ENCODE peak calls at places on chromosomes 6 and 20, in four cellular contexts. A is Kasumi-1, T is HEK293T, W is AG08396. Y is an unnamed sample.

GRCh38 chr6:52420668-52421358 is 671 bp downstream of the EFHC1 start:
- DNase-seq in A (no peak), T (peak), W (no peak), Y (peak)

GRCh38 chr20:49247792-49248191 is 28.6 kb downstream of the DDX27 start:
- DNase-seq in A (peak), T (no peak), W (no peak), Y (no peak)

GRCh38 chr6:13953061-13953705 is 28.4 kb downstream of the RNF182 start:
- DNase-seq in A (no peak), T (no peak), W (no peak), Y (peak)

GRCh38 chr6:107318100-107318736 is 141.1 kb downstream of the PDSS2 start:
- DNase-seq in A (peak), T (peak), W (peak), Y (no peak)

GRCh38 chr6:70668499-70668812 is 773 bp downstream of the SMAP1 start:
- DNase-seq in A (peak), T (peak), W (no peak), Y (no peak)

GRCh38 chr6:24484657-24485318 is 4.6 kb downstream of the GPLD1 start:
- DNase-seq in A (no peak), T (no peak), W (no peak), Y (no peak)

GRCh38 chr20:64079273-64080012 is at the start of gene RGS19:
- DNase-seq in A (peak), T (peak), W (peak), Y (no peak)

GRCh38 chr6:122726649-122727048 is 52.9 kb upstream of the FABP7 start:
- DNase-seq in A (peak), T (peak), W (no peak), Y (no peak)

GRCh38 chr6:81911446-81911845 is 159.0 kb upstream of the TENT5A start:
- DNase-seq in A (no peak), T (no peak), W (no peak), Y (no peak)

GRCh38 chr20:36468149-36469000 is 72.9 kb upstream of the MYL9 start:
- DNase-seq in A (no peak), T (no peak), W (no peak), Y (no peak)

GRCh38 chr6:122381494-122382083 is 17.9 kb upstream of the HSF2 start:
- DNase-seq in A (peak), T (peak), W (peak), Y (peak)

GRCh38 chr6:46605091-46605797 is 47.4 kb downstream of the CYP39A1 start:
- DNase-seq in A (no peak), T (no peak), W (no peak), Y (no peak)

GRCh38 chr6:84685983-84686584 is 78.3 kb downstream of the TBX18 start:
- DNase-seq in A (peak), T (no peak), W (no peak), Y (no peak)

GRCh38 chr6:157517601-157518359 is 136.8 kb downstream of the ZDHHC14 start:
- DNase-seq in A (no peak), T (no peak), W (no peak), Y (no peak)

GRCh38 chr20:50848846-50849673 is 54.2 kb downstream of the BCAS4 start:
- DNase-seq in A (no peak), T (no peak), W (no peak), Y (no peak)

GRCh38 chr20:44810391-44811149 is at the start of gene RIMS4:
- DNase-seq in A (no peak), T (peak), W (no peak), Y (no peak)

GRCh38 chr20:38460040-38460623 is 12.5 kb upstream of the RALGAPB start:
- DNase-seq in A (peak), T (peak), W (no peak), Y (peak)

GRCh38 chr20:34268851-34269668 is 27.8 kb downstream of the ASIP start:
- DNase-seq in A (no peak), T (no peak), W (peak), Y (no peak)

GRCh38 chr6:113172531-113172966 is 684.6 kb upstream of the MARCKS start:
- DNase-seq in A (no peak), T (no peak), W (no peak), Y (no peak)

GRCh38 chr6:113439861-113440260 is 417.3 kb upstream of the MARCKS start:
- DNase-seq in A (no peak), T (no peak), W (no peak), Y (no peak)

GRCh38 chr6:5871296-5871695 is 135.4 kb downstream of the NRN1 start:
- DNase-seq in A (no peak), T (no peak), W (no peak), Y (no peak)

GRCh38 chr6:32195652-32195901 is 3.1 kb upstream of the GPSM3 start:
- DNase-seq in A (peak), T (peak), W (peak), Y (peak)

GRCh38 chr6:11021003-11021402 is 23.1 kb downstream of the ELOVL2 start:
- DNase-seq in A (no peak), T (no peak), W (no peak), Y (no peak)

GRCh38 chr20:36703530-36703929 is 42.4 kb downstream of the NDRG3 start:
- DNase-seq in A (no peak), T (no peak), W (no peak), Y (no peak)

GRCh38 chr6:30007132-30007764 is 53.8 kb upstream of the POLR1H start:
- DNase-seq in A (no peak), T (no peak), W (no peak), Y (no peak)

GRCh38 chr6:132798820-132799538 is 542 bp upstream of the SLC18B1 start:
- DNase-seq in A (peak), T (peak), W (peak), Y (no peak)

GRCh38 chr6:131292145-131292938 is 157.1 kb downstream of the AKAP7 start:
- DNase-seq in A (peak), T (no peak), W (no peak), Y (no peak)

GRCh38 chr6:111843347-111844147 is 29.7 kb downstream of the FYN start:
- DNase-seq in A (no peak), T (no peak), W (no peak), Y (no peak)

GRCh38 chr20:64242003-64242796 is 13.3 kb upstream of the PCMTD2 start:
- DNase-seq in A (no peak), T (no peak), W (no peak), Y (no peak)

GRCh38 chr20:10665027-10665561 is 8.7 kb downstream of the JAG1 start:
- DNase-seq in A (no peak), T (no peak), W (no peak), Y (no peak)